ENCODE peak calls at places on chromosomes 6 and 20, in five cellular contexts. One of them, this sample, is unnamed.

GRCh38 chr6:20840675-20841074 is 306.4 kb downstream of the CDKAL1 start:
- DNase-seq in H4: no peak
- DNase-seq in RPMI7951: peak; percentile 66
- DNase-seq in lung microvascular endothelial cell: no peak
- DNase-seq in islet precursor cell: no peak
- DNase-seq in this sample: no peak

GRCh38 chr6:135128268-135128914 is 52.7 kb upstream of the MYB start:
- DNase-seq in H4: no peak
- DNase-seq in RPMI7951: no peak
- DNase-seq in lung microvascular endothelial cell: peak; percentile 72
- DNase-seq in islet precursor cell: no peak
- DNase-seq in this sample: no peak

GRCh38 chr6:111750753-111751684 is 122.2 kb downstream of the FYN start:
- DNase-seq in H4: peak; percentile 12
- DNase-seq in RPMI7951: no peak
- DNase-seq in lung microvascular endothelial cell: peak; percentile 80
- DNase-seq in islet precursor cell: no peak
- DNase-seq in this sample: peak; percentile 78

GRCh38 chr20:23257106-23257761 is 93.4 kb upstream of the NXT1 start:
- DNase-seq in H4: no peak
- DNase-seq in RPMI7951: peak; percentile 37
- DNase-seq in lung microvascular endothelial cell: peak; percentile 43
- DNase-seq in islet precursor cell: no peak
- DNase-seq in this sample: no peak

GRCh38 chr6:8789878-8790277 is 354.5 kb upstream of the SLC35B3 start:
- DNase-seq in H4: no peak
- DNase-seq in RPMI7951: no peak
- DNase-seq in lung microvascular endothelial cell: no peak
- DNase-seq in islet precursor cell: no peak
- DNase-seq in this sample: no peak

GRCh38 chr6:104559435-104560202 is 300.1 kb downstream of the HACE1 start:
- DNase-seq in H4: no peak
- DNase-seq in RPMI7951: no peak
- DNase-seq in lung microvascular endothelial cell: no peak
- DNase-seq in islet precursor cell: no peak
- DNase-seq in this sample: no peak

GRCh38 chr6:102085257-102085656 is 691.7 kb downstream of the GRIK2 start:
- DNase-seq in H4: peak; percentile 22
- DNase-seq in RPMI7951: no peak
- DNase-seq in lung microvascular endothelial cell: no peak
- DNase-seq in islet precursor cell: peak; percentile 70
- DNase-seq in this sample: no peak

GRCh38 chr6:15621203-15622044 is 41.4 kb downstream of the DTNBP1 start:
- DNase-seq in H4: peak; percentile 9
- DNase-seq in RPMI7951: peak; percentile 7
- DNase-seq in lung microvascular endothelial cell: peak; percentile 31
- DNase-seq in islet precursor cell: peak; percentile 92
- DNase-seq in this sample: no peak

GRCh38 chr6:69019832-69020231 is 384.8 kb downstream of the ADGRB3 start:
- DNase-seq in H4: no peak
- DNase-seq in RPMI7951: no peak
- DNase-seq in lung microvascular endothelial cell: no peak
- DNase-seq in islet precursor cell: no peak
- DNase-seq in this sample: no peak

GRCh38 chr20:45061244-45061643 is 39.7 kb downstream of the KCNS1 start:
- DNase-seq in H4: peak; percentile 66
- DNase-seq in RPMI7951: peak; percentile 91
- DNase-seq in lung microvascular endothelial cell: peak; percentile 32
- DNase-seq in islet precursor cell: no peak
- DNase-seq in this sample: no peak

GRCh38 chr6:4155848-4156466 is 20.6 kb upstream of the ECI2 start:
- DNase-seq in H4: peak; percentile 79
- DNase-seq in RPMI7951: peak; percentile 80
- DNase-seq in lung microvascular endothelial cell: peak; percentile 89
- DNase-seq in islet precursor cell: peak; percentile 92
- DNase-seq in this sample: peak; percentile 86

GRCh38 chr6:3509326-3509725 is 52.5 kb upstream of the SLC22A23 start:
- DNase-seq in H4: no peak
- DNase-seq in RPMI7951: no peak
- DNase-seq in lung microvascular endothelial cell: no peak
- DNase-seq in islet precursor cell: no peak
- DNase-seq in this sample: no peak

GRCh38 chr6:64224819-64225218 is 589.2 kb downstream of the PHF3 start:
- DNase-seq in H4: no peak
- DNase-seq in RPMI7951: no peak
- DNase-seq in lung microvascular endothelial cell: no peak
- DNase-seq in islet precursor cell: no peak
- DNase-seq in this sample: no peak

GRCh38 chr6:19851273-19852089 is 14.3 kb downstream of the ID4 start:
- DNase-seq in H4: peak; percentile 82
- DNase-seq in RPMI7951: peak; percentile 34
- DNase-seq in lung microvascular endothelial cell: peak; percentile 72
- DNase-seq in islet precursor cell: peak; percentile 85
- DNase-seq in this sample: no peak

GRCh38 chr6:115058414-115059211 is 715.8 kb upstream of the HS3ST5 start:
- DNase-seq in H4: no peak
- DNase-seq in RPMI7951: no peak
- DNase-seq in lung microvascular endothelial cell: no peak
- DNase-seq in islet precursor cell: no peak
- DNase-seq in this sample: no peak

GRCh38 chr6:134624781-134625180 is 306.9 kb upstream of the SGK1 start:
- DNase-seq in H4: no peak
- DNase-seq in RPMI7951: no peak
- DNase-seq in lung microvascular endothelial cell: no peak
- DNase-seq in islet precursor cell: no peak
- DNase-seq in this sample: no peak

GRCh38 chr20:57399587-57400261 is 8.5 kb downstream of the RBM38 start:
- DNase-seq in H4: no peak
- DNase-seq in RPMI7951: peak; percentile 30
- DNase-seq in lung microvascular endothelial cell: no peak
- DNase-seq in islet precursor cell: no peak
- DNase-seq in this sample: peak; percentile 37

GRCh38 chr6:117270121-117270959 is 5.0 kb downstream of the VGLL2 start:
- DNase-seq in H4: no peak
- DNase-seq in RPMI7951: peak; percentile 17
- DNase-seq in lung microvascular endothelial cell: no peak
- DNase-seq in islet precursor cell: peak; percentile 78
- DNase-seq in this sample: peak; percentile 10